ENCODE peak calls at places on chromosomes 13 and 19, in ten cellular contexts. I is CD8-positive, alpha-beta memory T cell; A is fibroblast of pulmonary artery; Z is cardiac muscle cell; E is left lung; R is PC-3; T is brain microvascular endothelial cell; M is choroid plexus epithelial cell; O is IMR-90; Y is uterus. B is an unnamed sample.

GRCh38 chr13:99617474-99618255 is 116.4 kb downstream of the TM9SF2 start:
- DNase-seq in Y (peak; percentile 37), R (peak; percentile 46), I (no peak), E (no peak), Z (peak; percentile 70), A (peak; percentile 65), M (peak; percentile 87), T (peak; percentile 27), O (peak; percentile 38), B (peak; percentile 66)

GRCh38 chr13:29523199-29523931 is 72.1 kb downstream of the SLC7A1 start:
- DNase-seq in Z (peak; percentile 95), M (peak; percentile 86), A (peak; percentile 95), T (peak; percentile 95), I (no peak), Y (no peak), O (no peak), E (no peak), R (no peak), B (peak; percentile 92)

GRCh38 chr13:49315036-49315565 is 67.4 kb downstream of the CDADC1 start:
- DNase-seq in M (peak; percentile 22), A (no peak), Y (no peak), R (no peak), Z (no peak), T (no peak), O (peak; percentile 75), I (no peak), E (no peak), B (peak; percentile 70)

GRCh38 chr19:23718802-23719201 is 31.8 kb upstream of the ZNF675 start:
- DNase-seq in T (no peak), E (no peak), Y (no peak), R (no peak), A (no peak), Z (no peak), M (no peak), O (no peak), I (no peak), B (no peak)

GRCh38 chr13:114100446-114101320 is 31.7 kb downstream of the RASA3 start:
- DNase-seq in T (no peak), Y (peak; percentile 19), E (peak; percentile 75), A (peak; percentile 27), I (no peak), O (no peak), R (no peak), M (no peak), Z (no peak), B (no peak)

GRCh38 chr13:94073006-94073744 is 406.3 kb downstream of the DCT start:
- DNase-seq in I (no peak), A (peak; percentile 72), R (peak; percentile 43), M (peak; percentile 86), T (peak; percentile 43), Z (peak; percentile 83), Y (no peak), E (no peak), O (peak; percentile 91), B (peak; percentile 93)

GRCh38 chr19:6113616-6114188 is 3.4 kb upstream of the RFX2 start:
- DNase-seq in T (no peak), O (no peak), I (no peak), A (no peak), Z (no peak), E (no peak), M (no peak), Y (no peak), R (no peak), B (peak; percentile 69)

GRCh38 chr13:71913717-71914116 is 46.7 kb upstream of the DACH1 start:
- DNase-seq in T (no peak), O (no peak), Y (no peak), E (no peak), M (no peak), Z (no peak), R (no peak), A (no peak), I (no peak), B (no peak)

GRCh38 chr13:40158218-40158617 is 502.8 kb downstream of the COG6 start:
- DNase-seq in T (peak; percentile 45), E (no peak), Z (peak; percentile 67), M (no peak), Y (no peak), I (no peak), O (no peak), A (peak; percentile 69), R (peak; percentile 46), B (no peak)

GRCh38 chr13:97226788-97227627 is 4.9 kb downstream of the MBNL2 start:
- DNase-seq in Z (peak; percentile 59), Y (no peak), T (no peak), A (peak; percentile 57), I (peak; percentile 59), E (no peak), O (no peak), R (no peak), M (no peak), B (no peak)

GRCh38 chr19:23071087-23071511 is 45.7 kb upstream of the ZNF730 start:
- DNase-seq in T (peak; percentile 17), I (no peak), O (peak; percentile 3), E (peak; percentile 82), Z (peak; percentile 35), M (peak; percentile 21), R (no peak), A (peak; percentile 20), Y (peak; percentile 18), B (peak; percentile 7)

GRCh38 chr13:106520205-106521004 is 15.1 kb downstream of the EFNB2 start:
- DNase-seq in T (no peak), I (no peak), O (peak; percentile 56), A (peak; percentile 68), R (peak; percentile 16), E (no peak), Y (no peak), Z (peak; percentile 60), M (peak; percentile 76), B (peak; percentile 62)

GRCh38 chr19:6241680-6242079 is 38.1 kb downstream of the MLLT1 start:
- DNase-seq in Z (no peak), O (no peak), T (no peak), I (no peak), Y (no peak), E (peak; percentile 68), M (no peak), R (no peak), A (no peak), B (no peak)

GRCh38 chr13:76885203-76886004 is 801 bp downstream of the KCTD12 start:
- DNase-seq in T (peak; percentile 67), M (peak; percentile 86), Y (peak; percentile 74), R (peak; percentile 51), E (peak; percentile 92), O (peak; percentile 61), A (peak; percentile 84), Z (peak; percentile 80), I (peak; percentile 6), B (peak; percentile 69)

GRCh38 chr19:7200739-7201138 is 93.5 kb downstream of the INSR start:
- DNase-seq in A (no peak), Z (no peak), M (no peak), I (no peak), E (no peak), T (no peak), Y (no peak), R (no peak), O (no peak), B (no peak)

GRCh38 chr13:23609414-23610186 is 39.4 kb downstream of the TNFRSF19 start:
- DNase-seq in E (no peak), T (peak; percentile 56), Y (peak; percentile 56), R (peak; percentile 55), I (no peak), M (peak; percentile 89), O (peak; percentile 77), Z (peak; percentile 67), A (peak; percentile 59), B (peak; percentile 70)

GRCh38 chr13:34412817-34413365 is 529.2 kb upstream of the NBEA start:
- DNase-seq in Z (no peak), I (no peak), M (no peak), R (peak; percentile 84), T (peak; percentile 41), E (no peak), A (peak; percentile 51), O (no peak), Y (no peak), B (peak; percentile 8)

DNA sequence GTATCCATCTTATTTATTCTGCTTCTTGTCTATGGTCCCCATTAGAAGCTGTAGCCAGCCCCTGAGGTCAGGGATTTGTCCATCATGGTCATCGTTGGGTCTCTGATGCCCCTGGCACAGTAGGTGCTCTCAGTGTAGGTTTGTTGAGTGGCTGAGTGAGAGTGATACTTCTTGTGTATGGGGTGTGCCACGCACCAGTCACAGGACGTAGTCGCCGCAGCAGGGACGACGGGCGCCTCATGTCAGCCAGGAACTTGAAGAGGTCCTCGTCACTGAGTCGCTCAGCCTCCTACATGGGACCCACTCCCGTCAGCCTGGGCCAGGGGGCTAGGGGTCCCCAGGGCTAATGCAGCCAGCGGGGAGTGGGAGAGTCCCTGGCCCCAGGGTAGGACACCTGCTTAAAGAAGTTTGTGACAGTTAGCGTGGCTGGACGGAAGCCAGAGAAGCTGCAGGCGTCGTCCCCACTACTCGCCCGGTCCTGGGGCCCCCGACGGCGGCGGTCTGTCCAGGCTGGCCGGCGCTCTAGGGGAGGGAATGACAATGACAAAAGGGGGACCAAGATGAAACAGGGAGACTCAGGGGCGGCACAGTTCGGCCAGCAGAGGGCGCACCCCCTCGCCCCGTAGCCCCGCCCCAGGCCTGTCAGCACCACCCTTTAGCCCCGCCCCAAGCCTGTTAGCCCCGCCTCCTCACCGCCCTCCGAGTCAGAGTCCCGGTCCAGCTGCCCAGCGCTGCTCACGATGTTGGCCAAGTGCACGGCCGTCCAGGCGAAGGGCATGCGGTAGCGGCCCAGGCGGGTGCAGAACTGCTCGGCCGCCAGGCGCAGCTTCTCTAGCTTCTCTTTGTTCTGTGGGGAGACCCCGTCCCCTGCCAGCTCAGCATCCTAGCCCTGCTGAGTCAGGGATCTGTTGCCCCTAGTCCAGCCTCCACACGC is 3.7 kb downstream of the ANGPTL8 start:
- DNase-seq in M (peak; percentile 89), A (peak; percentile 80), I (peak; percentile 84), T (peak; percentile 83), R (peak; percentile 91), Y (peak; percentile 90), Z (peak; percentile 82), E (peak; percentile 98), O (peak; percentile 77), B (peak; percentile 72)
- H3K4me3 ChIP-seq in M (no peak overlapping the region), A (no peak overlapping the region), I (no peak overlapping the region), T (no peak overlapping the region), R (no peak overlapping the region), Y (no peak overlapping the region), Z (no peak overlapping the region), E (no peak overlapping the region), O (no peak overlapping the region), B (no peak overlapping the region)

GRCh38 chr19:57748029-57748428 is 1.4 kb downstream of the ZNF776 start:
- DNase-seq in R (no peak), I (no peak), M (no peak), E (no peak), T (no peak), Y (no peak), A (no peak), O (no peak), Z (no peak), B (no peak)
- H3K4me3 ChIP-seq in R (peak overlapping the region; percentile 92), I (peak overlapping the region; percentile 99), M (peak overlapping the region; percentile 17), E (peak overlapping the region; percentile 91), T (no peak overlapping the region), Y (no peak overlapping the region), A (peak overlapping the region; percentile 91), O (peak overlapping the region; percentile 92), Z (peak overlapping the region; percentile 98), B (peak overlapping the region; percentile 77)

GRCh38 chr19:20244356-20244755 is 77.3 kb downstream of the ZNF486 start:
- DNase-seq in Y (no peak), R (no peak), T (no peak), Z (no peak), O (no peak), A (no peak), E (no peak), M (no peak), I (peak; percentile 5), B (peak; percentile 0)
- H3K4me3 ChIP-seq in Y (no peak overlapping the region), R (no peak overlapping the region), T (no peak overlapping the region), Z (no peak overlapping the region), O (no peak overlapping the region), A (no peak overlapping the region), E (no peak overlapping the region), M (no peak overlapping the region), I (peak overlapping the region; percentile 17), B (no peak overlapping the region)

GRCh38 chr19:47272448-47273312 is 2.0 kb upstream of the INAFM1 start:
- DNase-seq in E (peak; percentile 78), M (peak; percentile 77), Z (no peak), T (no peak), O (no peak), R (peak; percentile 7), A (peak; percentile 21), I (no peak), Y (no peak), B (peak; percentile 25)
- H3K4me3 ChIP-seq in E (peak overlapping the region; percentile 65), M (peak overlapping the region; percentile 79), Z (peak overlapping the region; percentile 69), T (peak overlapping the region; percentile 68), O (peak overlapping the region; percentile 58), R (peak overlapping the region; percentile 73), A (peak overlapping the region; percentile 77), I (peak overlapping the region; percentile 93), Y (peak overlapping the region; percentile 54), B (peak overlapping the region; percentile 71)

B was measured in fibroblast of mammary gland.